ENCODE peak calls at places on chromosomes 4 and X, in eight cellular contexts. D is ACHN; P is transverse colon; B is activated CD4-positive, alpha-beta T cell treated with anti-CD3 and anti-CD28 coated beads, Interleukin-2, amount 10 ng/mL, durations not matched to agents 7 days and 5 days; W is fibroblast of the aortic adventitia; U is AG20443; G is substantia nigra; J is M059J. K is an unnamed sample.

GRCh38 chr4:56048621-56049427 is 100.1 kb downstream of the CEP135 start:
- DNase-seq in W (peak), J (peak), B (peak), G (peak), D (peak), P (peak), U (peak), K (peak)

GRCh38 chrX:74343970-74344622 is 40.1 kb downstream of the ZCCHC13 start:
- DNase-seq in D (peak), P (peak), W (peak), B (peak), U (peak), J (peak), G (no peak), K (peak)

GRCh38 chr4:55393461-55394320 is 2.1 kb upstream of the TMEM165 start:
- DNase-seq in P (no peak), W (peak), D (no peak), J (no peak), G (peak), B (no peak), U (peak), K (no peak)

GRCh38 chrX:38108364-38108763 is 102.0 kb downstream of the SYTL5 start:
- DNase-seq in U (no peak), W (no peak), J (no peak), D (no peak), G (no peak), P (no peak), B (no peak), K (no peak)

GRCh38 chr4:143700060-143700419 is 435 bp downstream of the FREM3 start:
- DNase-seq in B (no peak), W (no peak), D (no peak), P (no peak), U (peak), J (no peak), G (no peak), K (peak)

GRCh38 chr4:71026086-71026485 is 32.6 kb downstream of the DCK start:
- DNase-seq in U (peak), B (no peak), D (peak), W (peak), G (no peak), P (no peak), J (peak), K (peak)

GRCh38 chr4:105662935-105663675 is 45.4 kb downstream of the INTS12 start:
- DNase-seq in W (no peak), B (no peak), U (no peak), P (no peak), D (no peak), J (no peak), G (no peak), K (no peak)

GRCh38 chr4:5704276-5704675 is 4.1 kb downstream of the EVC2 start:
- DNase-seq in D (no peak), U (no peak), W (no peak), G (no peak), B (no peak), J (no peak), P (no peak), K (no peak)

GRCh38 chrX:119512145-119512800 is 44.0 kb downstream of the SLC25A5 start:
- DNase-seq in D (peak), G (no peak), W (peak), P (peak), B (peak), U (peak), J (peak), K (peak)

GRCh38 chrX:12701625-12702024 is 89.6 kb upstream of the PRPS2 start:
- DNase-seq in P (peak), W (peak), B (peak), U (peak), J (peak), G (no peak), D (peak), K (peak)

GRCh38 chr4:6509587-6509986 is 37.2 kb upstream of the PPP2R2C start:
- DNase-seq in W (no peak), P (no peak), B (peak), D (no peak), G (no peak), J (peak), U (no peak), K (no peak)

GRCh38 chr4:87896020-87896621 is 63.4 kb downstream of the MEPE start:
- DNase-seq in G (no peak), U (peak), P (no peak), B (peak), J (peak), W (peak), D (peak), K (no peak)